ENCODE peak calls at places on chromosomes 2 and 18, in six cellular contexts. One of them, this sample, is unnamed.

GRCh38 chr2:186683341-186683740 is 10.5 kb upstream of the FAM171B start:
- DNase-seq in H9: no peak
- DNase-seq in neuronal stem cell: no peak
- DNase-seq in IMR-90: peak; percentile 26
- DNase-seq in mesenchymal stem cell: peak; percentile 27
- DNase-seq in trophoblast cell: no peak
- DNase-seq in this sample: no peak

GRCh38 chr2:192137451-192137850 is 57.3 kb downstream of the TMEFF2 start:
- DNase-seq in neuronal stem cell: no peak
- DNase-seq in mesenchymal stem cell: no peak
- DNase-seq in H9: no peak
- DNase-seq in trophoblast cell: no peak
- DNase-seq in IMR-90: peak; percentile 13
- DNase-seq in this sample: no peak

GRCh38 chr2:72778410-72778809 is 47.4 kb downstream of the EXOC6B start:
- DNase-seq in trophoblast cell: peak; percentile 10
- DNase-seq in neuronal stem cell: no peak
- DNase-seq in IMR-90: peak; percentile 77
- DNase-seq in mesenchymal stem cell: peak; percentile 69
- DNase-seq in H9: no peak
- DNase-seq in this sample: no peak

GRCh38 chr18:63299837-63300787 is 19.5 kb downstream of the BCL2 start:
- DNase-seq in neuronal stem cell: no peak
- DNase-seq in H9: no peak
- DNase-seq in trophoblast cell: peak; percentile 90
- DNase-seq in mesenchymal stem cell: peak; percentile 36
- DNase-seq in IMR-90: peak; percentile 31
- DNase-seq in this sample: no peak

GRCh38 chr18:28802546-28802945 is 625.6 kb upstream of the CDH2 start:
- DNase-seq in IMR-90: peak; percentile 47
- DNase-seq in H9: no peak
- DNase-seq in trophoblast cell: no peak
- DNase-seq in mesenchymal stem cell: no peak
- DNase-seq in neuronal stem cell: no peak
- DNase-seq in this sample: no peak

GRCh38 chr18:49904871-49905555 is 91.7 kb upstream of the ACAA2 start:
- DNase-seq in H9: no peak
- DNase-seq in mesenchymal stem cell: no peak
- DNase-seq in trophoblast cell: no peak
- DNase-seq in neuronal stem cell: no peak
- DNase-seq in IMR-90: no peak
- DNase-seq in this sample: no peak

GRCh38 chr18:57728941-57729511 is 74.1 kb downstream of the ATP8B1 start:
- DNase-seq in H9: no peak
- DNase-seq in mesenchymal stem cell: no peak
- DNase-seq in trophoblast cell: peak; percentile 42
- DNase-seq in IMR-90: peak; percentile 56
- DNase-seq in neuronal stem cell: no peak
- DNase-seq in this sample: no peak

GRCh38 chr2:175605989-175606841 is 395.9 kb downstream of the LNPK start:
- DNase-seq in H9: peak; percentile 32
- DNase-seq in neuronal stem cell: no peak
- DNase-seq in trophoblast cell: no peak
- DNase-seq in mesenchymal stem cell: no peak
- DNase-seq in IMR-90: no peak
- DNase-seq in this sample: no peak

GRCh38 chr2:42125887-42126594 is 43.1 kb upstream of the EML4 start:
- DNase-seq in neuronal stem cell: no peak
- DNase-seq in IMR-90: no peak
- DNase-seq in trophoblast cell: peak; percentile 55
- DNase-seq in mesenchymal stem cell: no peak
- DNase-seq in H9: peak; percentile 43
- DNase-seq in this sample: no peak
- H2BK120ac ChIP-seq in neuronal stem cell: no peak overlapping the region
- H2BK120ac ChIP-seq in IMR-90: no peak overlapping the region
- H2BK120ac ChIP-seq in trophoblast cell: no peak overlapping the region
- H2BK120ac ChIP-seq in mesenchymal stem cell: peak overlapping the region; percentile 15
- H2BK120ac ChIP-seq in H9: no peak overlapping the region
- H2BK120ac ChIP-seq in this sample: no peak overlapping the region

DNA sequence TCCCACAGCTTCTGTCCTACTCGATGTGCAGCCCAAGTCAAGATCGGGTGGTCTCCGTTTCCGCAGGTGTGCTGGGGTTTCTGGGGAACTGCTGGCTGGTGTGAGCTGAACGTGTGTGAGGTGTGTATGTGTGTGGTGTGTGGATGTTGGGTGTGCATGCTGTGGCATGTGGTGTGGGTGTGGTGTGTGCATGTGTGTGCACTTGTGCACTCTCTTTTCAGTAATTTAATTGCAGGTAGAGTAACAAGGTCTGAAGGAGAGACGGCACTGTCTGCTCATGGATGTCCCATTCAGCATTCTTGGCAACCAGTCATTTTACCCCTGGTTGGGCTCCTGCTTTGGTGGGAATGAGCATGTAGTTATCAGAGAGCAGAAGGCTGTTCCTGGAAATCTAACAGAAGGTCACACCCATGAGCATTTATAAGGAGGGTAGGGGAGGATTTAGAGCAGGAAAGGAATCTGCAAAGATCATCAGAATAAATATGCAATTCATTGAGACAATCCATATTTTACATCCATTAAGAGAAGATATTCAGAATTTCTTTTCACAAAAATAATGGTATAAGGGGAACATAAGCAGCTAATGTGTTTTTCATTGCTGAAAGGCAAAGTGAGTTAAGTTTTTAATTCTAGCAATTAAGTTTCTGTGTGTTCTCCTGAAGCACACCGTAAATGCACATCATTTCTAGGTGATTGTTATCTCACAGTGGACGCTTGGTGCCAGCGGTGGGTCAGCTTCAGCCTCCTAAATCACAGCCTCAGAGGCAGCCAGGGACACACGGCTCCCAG is 60.7 kb downstream of the ADI1 start:
- DNase-seq in neuronal stem cell: no peak
- DNase-seq in mesenchymal stem cell: no peak
- DNase-seq in trophoblast cell: no peak
- DNase-seq in H9: peak; percentile 10
- DNase-seq in IMR-90: no peak
- DNase-seq in this sample: no peak
- H3K14ac ChIP-seq in neuronal stem cell: no peak overlapping the region
- H3K14ac ChIP-seq in mesenchymal stem cell: no peak overlapping the region
- H3K14ac ChIP-seq in trophoblast cell: no peak overlapping the region
- H3K14ac ChIP-seq in H9: no peak overlapping the region
- H3K14ac ChIP-seq in IMR-90: no peak overlapping the region
- H3K14ac ChIP-seq in this sample: no peak overlapping the region

DNA sequence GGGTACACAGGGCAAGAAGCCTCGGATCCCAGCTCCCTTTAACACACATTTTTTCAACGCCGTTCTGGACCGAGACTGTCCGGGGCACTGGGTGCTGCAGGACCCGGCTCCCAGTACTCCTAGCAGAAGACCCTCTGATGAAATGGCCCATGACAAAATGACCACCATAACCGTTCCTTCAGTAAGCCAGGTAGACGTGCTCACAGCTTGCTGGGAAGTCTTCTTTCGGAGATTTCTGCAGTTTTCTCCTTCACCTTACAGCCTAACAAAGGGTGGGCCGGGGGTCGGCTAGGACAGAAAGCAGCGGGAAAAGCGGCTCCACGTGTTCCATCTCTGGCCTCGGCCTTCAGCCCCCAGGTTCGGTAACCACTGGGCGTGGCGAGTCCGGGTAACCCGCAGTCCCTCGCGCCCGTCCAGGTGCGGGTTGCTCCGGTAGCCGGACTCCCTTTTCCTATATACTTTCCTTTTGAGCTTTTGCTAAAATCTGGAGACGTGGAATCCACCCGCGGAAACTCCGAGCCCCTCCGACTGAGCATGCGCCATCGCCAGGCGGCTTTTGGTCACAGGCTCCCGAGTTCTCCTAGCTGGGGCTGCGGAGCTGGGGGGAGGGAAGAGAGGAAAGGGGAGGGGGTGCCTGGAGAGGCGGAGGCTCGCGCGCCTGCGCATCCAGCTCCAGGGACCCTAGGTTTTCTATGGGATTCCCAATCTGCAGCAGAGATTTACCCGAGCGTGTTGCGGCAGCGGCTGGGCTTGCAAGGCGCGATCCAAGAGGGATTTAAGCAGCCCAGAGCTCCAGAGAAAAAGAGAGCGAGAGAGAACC is at the start of gene VSNL1:
- DNase-seq in IMR-90: peak; percentile 68
- DNase-seq in trophoblast cell: peak; percentile 94
- DNase-seq in H9: peak; percentile 97
- DNase-seq in neuronal stem cell: peak; percentile 93
- DNase-seq in mesenchymal stem cell: peak; percentile 92
- DNase-seq in this sample: peak; percentile 94
- H2BK120ac ChIP-seq in IMR-90: no peak within 1 kb of the TSS
- H2BK120ac ChIP-seq in trophoblast cell: peak within 1 kb of the TSS; percentile 30
- H2BK120ac ChIP-seq in H9: peak within 1 kb of the TSS; percentile 63
- H2BK120ac ChIP-seq in neuronal stem cell: no peak within 1 kb of the TSS
- H2BK120ac ChIP-seq in mesenchymal stem cell: no peak within 1 kb of the TSS
- H2BK120ac ChIP-seq in this sample: peak within 1 kb of the TSS; percentile 56

DNA sequence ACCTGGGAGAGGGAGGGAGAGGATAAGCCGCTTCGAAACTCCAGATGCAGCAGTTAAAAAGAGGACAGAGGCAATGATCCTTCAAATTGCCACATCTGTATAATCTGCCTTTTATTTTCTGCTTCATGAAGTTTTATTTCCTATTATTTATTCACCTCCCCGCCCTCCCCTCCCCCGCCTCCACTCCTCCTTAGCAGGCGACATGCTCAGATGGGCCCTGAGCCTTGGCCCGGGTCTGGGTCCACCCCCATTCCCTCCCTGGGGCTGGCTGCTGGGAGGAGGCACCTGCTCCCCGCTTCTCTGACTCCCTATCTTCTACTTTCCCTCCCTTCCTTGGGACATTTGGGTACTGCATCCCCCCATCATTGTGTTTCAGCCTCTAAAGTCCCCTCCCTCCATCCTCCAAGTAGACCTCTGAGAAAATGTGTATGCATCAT is 36.1 kb downstream of the PSD4 start:
- DNase-seq in neuronal stem cell: no peak
- DNase-seq in mesenchymal stem cell: no peak
- DNase-seq in H9: no peak
- DNase-seq in IMR-90: no peak
- DNase-seq in trophoblast cell: no peak
- DNase-seq in this sample: no peak
- H3K14ac ChIP-seq in neuronal stem cell: peak overlapping the region; percentile 94
- H3K14ac ChIP-seq in mesenchymal stem cell: no peak overlapping the region
- H3K14ac ChIP-seq in H9: no peak overlapping the region
- H3K14ac ChIP-seq in IMR-90: peak overlapping the region; percentile 50
- H3K14ac ChIP-seq in trophoblast cell: no peak overlapping the region
- H3K14ac ChIP-seq in this sample: no peak overlapping the region

This sample was measured in H1.